ENCODE peak calls at places on chromosome 13, in four cellular contexts. N is activated CD4-positive, alpha-beta T cell treated with anti-CD3 and anti-CD28 coated beads, Interleukin-2, amount 50 U/mL, for 1 hour; H is NCI-H1048; M is glomerular endothelial cell. I is an unnamed sample.
A peak's percentile ranks its signal among the peaks of the same experiment; 100 is the strongest.

GRCh38 chr13:47661076-47661475 is 340.0 kb downstream of the SUCLA2 start:
- DNase-seq in N (no peak), M (no peak), H (no peak), I (peak; percentile 72)

GRCh38 chr13:20416223-20416622 is 109.4 kb downstream of the CRYL1 start:
- DNase-seq in M (no peak), N (no peak), H (no peak), I (no peak)

GRCh38 chr13:35889560-35889959 is 241.6 kb downstream of the DCLK1 start:
- DNase-seq in N (no peak), H (no peak), M (no peak), I (no peak)

GRCh38 chr13:50236898-50237318 is 221.7 kb downstream of the KCNRG start:
- DNase-seq in H (no peak), N (peak; percentile 4), M (no peak), I (no peak)

GRCh38 chr13:34346626-34347025 is 528.7 kb downstream of the RFC3 start:
- DNase-seq in H (no peak), M (no peak), N (no peak), I (no peak)

GRCh38 chr13:76812206-76812882 is 73.9 kb downstream of the KCTD12 start:
- DNase-seq in H (no peak), N (no peak), M (no peak), I (peak; percentile 90)

GRCh38 chr13:76043882-76044281 is 407.8 kb downstream of the LMO7 start:
- DNase-seq in H (no peak), N (no peak), M (no peak), I (no peak)

GRCh38 chr13:113955235-113955634 is 18.6 kb downstream of the C13orf46 start:
- DNase-seq in N (no peak), M (no peak), H (no peak), I (no peak)

GRCh38 chr13:19070398-19070735 is 111.3 kb downstream of the TUBA3C start:
- DNase-seq in N (no peak), M (no peak), H (no peak), I (no peak)

GRCh38 chr13:66077286-66077685 is 1152.8 kb downstream of the PCDH9 start:
- DNase-seq in N (no peak), H (no peak), M (no peak), I (no peak)

GRCh38 chr13:30711375-30711774 is 24.0 kb upstream of the ALOX5AP start:
- DNase-seq in H (no peak), M (no peak), N (no peak), I (no peak)

GRCh38 chr13:49714757-49715156 is 23.5 kb upstream of the EBPL start:
- DNase-seq in H (no peak), N (no peak), M (no peak), I (no peak)

GRCh38 chr13:33053397-33054066 is 37.3 kb downstream of the KL start:
- DNase-seq in N (no peak), M (no peak), H (no peak), I (no peak)

GRCh38 chr13:86846501-86846900 is 824.7 kb upstream of the SLITRK5 start:
- DNase-seq in N (no peak), M (no peak), H (no peak), I (no peak)

GRCh38 chr13:85332595-85332994 is 466.6 kb downstream of the SLITRK6 start:
- DNase-seq in M (no peak), H (no peak), N (no peak), I (no peak)

GRCh38 chr13:30803791-30804190 is 68.4 kb downstream of the ALOX5AP start:
- DNase-seq in N (no peak), H (no peak), M (no peak), I (no peak)

GRCh38 chr13:99988469-99989375 is 7.1 kb downstream of the ZIC2 start:
- DNase-seq in M (no peak), H (no peak), N (no peak), I (no peak)

GRCh38 chr13:32669030-32669646 is 82.9 kb downstream of the PDS5B start:
- DNase-seq in H (no peak), N (no peak), M (peak; percentile 42), I (peak; percentile 14)

GRCh38 chr13:46559272-46559805 is 6.4 kb downstream of the LRCH1 start:
- DNase-seq in H (no peak), N (no peak), M (no peak), I (no peak)

GRCh38 chr13:30705672-30706071 is 29.7 kb upstream of the ALOX5AP start:
- DNase-seq in N (no peak), M (no peak), H (no peak), I (no peak)

GRCh38 chr13:98384739-98385138 is 192.2 kb downstream of the STK24 start:
- DNase-seq in H (no peak), M (no peak), N (no peak), I (no peak)

GRCh38 chr13:75687145-75687763 is 51.1 kb downstream of the LMO7 start:
- DNase-seq in N (no peak), H (no peak), M (no peak), I (peak; percentile 24)

GRCh38 chr13:32897296-32897695 is 118.9 kb upstream of the KL start:
- DNase-seq in N (no peak), H (no peak), M (no peak), I (no peak)

GRCh38 chr13:78317030-78317429 is 286.3 kb downstream of the POU4F1 start:
- DNase-seq in H (no peak), M (no peak), N (no peak), I (peak; percentile 2)

GRCh38 chr13:112722433-112723250 is 32.8 kb downstream of the ATP11A start:
- DNase-seq in N (no peak), H (no peak), M (peak; percentile 84), I (no peak)

I was measured in HFF-Myc.